ENCODE peak calls at places on chromosomes 11 and 22, in five cellular contexts. E is testis, B is AG09319, Q is lower lobe of right lung, S is AG09309. A is an unnamed sample.

GRCh38 chr22:18133452-18133851 is 16.5 kb upstream of the USP18 start:
- DNase-seq in E (peak; percentile 41), B (no peak), Q (no peak), S (no peak), A (no peak)

GRCh38 chr11:98630736-98631135 is 390.0 kb upstream of the CNTN5 start:
- DNase-seq in E (no peak), B (no peak), Q (no peak), S (no peak), A (no peak)

GRCh38 chr11:12680246-12680939 is 6.2 kb downstream of the TEAD1 start:
- DNase-seq in E (peak; percentile 90), B (peak; percentile 69), Q (peak; percentile 88), S (no peak), A (peak; percentile 63)

GRCh38 chr11:65500262-65501004 is 1.6 kb downstream of the MALAT1 start:
- DNase-seq in E (no peak), B (no peak), Q (no peak), S (no peak), A (no peak)

GRCh38 chr11:123839131-123839530 is 33.0 kb upstream of the OR6M1 start:
- DNase-seq in E (no peak), B (no peak), Q (no peak), S (no peak), A (no peak)

GRCh38 chr11:79076526-79077115 is 364.2 kb downstream of the TENM4 start:
- DNase-seq in E (peak; percentile 37), B (no peak), Q (peak; percentile 62), S (no peak), A (no peak)

GRCh38 chr11:49851971-49852389 is 100.2 kb upstream of the OR4C13 start:
- DNase-seq in E (no peak), B (no peak), Q (no peak), S (no peak), A (no peak)

GRCh38 chr11:19777342-19778102 is 64.9 kb downstream of the NAV2 start:
- DNase-seq in E (no peak), B (no peak), Q (no peak), S (no peak), A (peak; percentile 79)

GRCh38 chr22:28802595-28803087 is 2.3 kb upstream of the XBP1 start:
- DNase-seq in E (no peak), B (no peak), Q (no peak), S (no peak), A (no peak)

GRCh38 chr11:96221244-96222070 is 121.5 kb downstream of the MAML2 start:
- DNase-seq in E (no peak), B (no peak), Q (no peak), S (no peak), A (no peak)

GRCh38 chr11:21893468-21893867 is 299.4 kb upstream of the ANO5 start:
- DNase-seq in E (no peak), B (no peak), Q (no peak), S (no peak), A (no peak)

GRCh38 chr22:38437416-38437815 is 17.6 kb downstream of the KCNJ4 start:
- DNase-seq in E (no peak), B (no peak), Q (no peak), S (no peak), A (no peak)

GRCh38 chr11:130213143-130213978 is 53.8 kb downstream of the ST14 start:
- DNase-seq in E (peak; percentile 77), B (no peak), Q (peak; percentile 80), S (no peak), A (peak; percentile 79)

GRCh38 chr22:17077255-17077654 is 7.5 kb upstream of the IL17RA start:
- DNase-seq in E (no peak), B (no peak), Q (no peak), S (peak; percentile 49), A (no peak)

GRCh38 chr11:59756845-59757244 is 1.7 kb downstream of the STX3 start:
- DNase-seq in E (peak; percentile 54), B (no peak), Q (peak; percentile 53), S (no peak), A (peak; percentile 69)

GRCh38 chr11:67504023-67504949 is 877 bp downstream of the PITPNM1 start:
- DNase-seq in E (no peak), B (no peak), Q (no peak), S (no peak), A (no peak)

GRCh38 chr11:9384535-9385287 is at the start of gene IPO7:
- DNase-seq in E (peak; percentile 96), B (peak; percentile 76), Q (peak; percentile 94), S (peak; percentile 57), A (peak; percentile 90)

GRCh38 chr11:9386901-9387300 is 2.4 kb downstream of the IPO7 start:
- DNase-seq in E (no peak), B (no peak), Q (no peak), S (no peak), A (no peak)

GRCh38 chr11:9386086-9386485 is 1.6 kb downstream of the IPO7 start:
- DNase-seq in E (no peak), B (no peak), Q (no peak), S (no peak), A (no peak)

GRCh38 chr11:9380773-9381172 is 3.7 kb upstream of the IPO7 start:
- DNase-seq in E (peak; percentile 47), B (no peak), Q (no peak), S (no peak), A (no peak)

DNA sequence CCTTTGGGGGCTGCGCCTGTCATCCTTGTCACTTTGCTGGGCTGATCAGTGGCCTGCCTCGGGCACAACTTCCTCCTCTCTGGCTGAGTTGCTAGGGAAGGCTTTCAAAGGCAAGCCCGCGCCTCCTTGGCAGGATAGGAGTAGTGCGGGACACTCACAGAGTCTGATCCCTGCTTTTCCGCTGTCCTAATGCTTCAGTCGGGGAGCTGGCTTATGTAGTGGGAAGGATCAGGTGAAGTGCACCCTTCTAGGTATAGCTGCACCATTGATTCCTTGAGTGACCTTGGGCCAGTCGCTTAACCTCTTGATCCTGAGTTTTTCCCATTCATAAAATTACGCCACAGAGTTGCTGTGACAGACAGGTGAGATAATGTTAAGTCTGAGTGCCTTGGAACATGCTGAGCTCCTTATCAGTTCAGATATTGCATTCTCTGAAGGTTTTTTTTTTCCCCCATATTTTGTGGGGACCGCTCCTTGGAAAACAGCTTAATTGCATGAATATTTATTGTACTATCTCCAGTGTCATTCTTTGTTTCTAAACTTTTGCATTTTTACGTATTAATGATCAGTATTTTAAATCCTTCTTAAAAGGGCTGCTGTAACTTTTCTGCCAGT is 943 bp downstream of the IPO7 start:
- DNase-seq in E (no peak), B (no peak), Q (no peak), S (no peak), A (peak; percentile 42)
- TF ChIP-seq CTCF in E (no peak), B (no peak), Q (no peak), S (no peak), A (no peak)

DNA sequence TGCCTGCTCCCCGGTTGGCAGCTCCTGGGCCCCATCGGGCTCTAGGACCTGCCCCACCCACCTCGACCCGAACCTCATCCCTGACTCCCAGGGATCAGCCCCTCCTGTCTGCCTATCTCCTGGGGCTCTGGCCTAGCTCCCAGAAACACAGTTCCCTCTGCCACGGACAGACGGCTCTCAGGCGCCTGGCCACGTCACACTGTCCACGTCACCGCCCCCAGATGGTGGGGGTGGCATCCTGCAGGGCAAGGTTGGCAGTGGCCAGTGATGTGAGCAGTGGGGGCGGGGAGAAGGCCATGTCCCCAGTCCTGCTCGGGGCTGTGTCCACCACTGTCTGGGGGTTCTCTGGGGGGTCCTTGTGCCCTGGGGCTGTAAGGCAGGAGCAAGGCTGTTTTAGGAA is 29.2 kb downstream of the SYT7 start:
- DNase-seq in E (peak; percentile 26), B (no peak), Q (no peak), S (peak; percentile 4), A (no peak)
- TF ChIP-seq CTCF in E (no peak), B (no peak), Q (no peak), S (no peak), A (no peak)

GRCh38 chr11:75241906-75242644 is 1.5 kb downstream of the TPBGL start:
- DNase-seq in E (no peak), B (no peak), Q (no peak), S (no peak), A (no peak)
- TF ChIP-seq CTCF in E (no peak), B (no peak), Q (no peak), S (no peak), A (peak; percentile 63)

GRCh38 chr11:25734592-25735211 is 597.2 kb upstream of the ANO3 start:
- DNase-seq in E (no peak), B (no peak), Q (no peak), S (no peak), A (peak; percentile 21)
- TF ChIP-seq CTCF in E (no peak), B (peak; percentile 32), Q (peak; percentile 15), S (no peak), A (no peak)

GRCh38 chr11:36596880-36597279 is 1.2 kb downstream of the RAG2 start:
- DNase-seq in E (no peak), B (no peak), Q (no peak), S (no peak), A (no peak)

GRCh38 chr11:36591433-36591832 is 2.9 kb upstream of the IFTAP start:
- DNase-seq in E (no peak), B (no peak), Q (no peak), S (no peak), A (no peak)

GRCh38 chr11:36598051-36598450 is at the start of gene RAG2:
- DNase-seq in E (no peak), B (no peak), Q (no peak), S (no peak), A (no peak)

GRCh38 chr11:36600155-36600554 is 2.1 kb upstream of the RAG2 start:
- DNase-seq in E (no peak), B (no peak), Q (no peak), S (no peak), A (no peak)

DNA sequence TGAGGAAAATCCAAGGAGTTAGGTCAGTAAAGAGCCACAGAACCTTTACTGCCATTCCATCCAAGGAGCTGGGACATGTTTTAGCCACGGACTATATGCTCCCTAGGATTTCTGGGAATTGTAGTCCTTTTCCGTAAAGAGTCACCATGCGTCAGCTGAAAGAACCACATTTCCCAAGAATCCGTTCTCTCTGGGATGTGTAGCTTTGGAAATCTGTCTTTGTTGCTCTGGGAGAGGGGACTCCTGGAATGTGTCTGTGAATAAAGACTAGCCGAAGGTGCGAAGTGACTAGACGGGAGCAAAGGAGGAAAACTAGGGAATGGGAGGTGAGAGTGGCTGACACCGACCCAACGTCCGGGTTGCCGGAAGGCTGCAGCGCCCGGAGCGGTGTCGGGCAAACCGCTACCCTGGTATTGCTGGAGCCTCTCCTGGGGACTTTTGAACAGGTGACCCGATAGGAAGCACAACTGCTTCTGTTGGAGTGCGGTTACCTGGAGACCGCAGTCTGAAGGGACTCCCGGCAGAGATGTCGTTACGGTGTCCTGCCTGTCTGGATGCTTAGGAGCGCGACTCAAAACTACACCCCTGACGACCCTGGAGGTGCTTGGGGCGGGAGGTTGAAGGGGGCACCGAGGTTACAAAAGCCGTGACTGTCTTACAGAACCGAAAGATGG is at the start of gene IFTAP:
- DNase-seq in E (peak; percentile 75), B (peak; percentile 66), Q (peak; percentile 59), S (peak; percentile 69), A (peak; percentile 87)
- TF ChIP-seq CTCF in E (no peak), B (no peak), Q (no peak), S (no peak), A (no peak)

GRCh38 chr11:1180171-1180570 is 22.4 kb downstream of the MUC5AC start:
- DNase-seq in E (no peak), B (no peak), Q (no peak), S (no peak), A (no peak)
- TF ChIP-seq CTCF in E (no peak), B (no peak), Q (no peak), S (no peak), A (no peak)

A was measured in RWPE1.